ENCODE peak calls at places on chromosomes 16 and 17, in seven cellular contexts. One of them, this sample, is unnamed.

GRCh38 chr17:830950-831349 is 48.8 kb downstream of the MRM3 start:
- DNase-seq in SK-N-SH: no peak
- DNase-seq in H1: no peak
- DNase-seq in HCT116: no peak
- DNase-seq in HepG2: no peak
- DNase-seq in GM12878: no peak
- DNase-seq in K562: no peak
- DNase-seq in this sample: no peak

GRCh38 chr17:2227025-2227699 is 76.4 kb downstream of the SMG6 start:
- DNase-seq in SK-N-SH: peak; percentile 41
- DNase-seq in H1: no peak
- DNase-seq in HCT116: no peak
- DNase-seq in HepG2: no peak
- DNase-seq in GM12878: no peak
- DNase-seq in K562: no peak
- DNase-seq in this sample: no peak

GRCh38 chr16:67145746-67146145 is 5.1 kb downstream of the B3GNT9 start:
- DNase-seq in SK-N-SH: no peak
- DNase-seq in H1: no peak
- DNase-seq in HCT116: no peak
- DNase-seq in HepG2: no peak
- DNase-seq in GM12878: no peak
- DNase-seq in K562: no peak
- DNase-seq in this sample: no peak

GRCh38 chr17:1229354-1229890 is 40.8 kb upstream of the BHLHA9 start:
- DNase-seq in SK-N-SH: peak; percentile 75
- DNase-seq in H1: no peak
- DNase-seq in HCT116: no peak
- DNase-seq in HepG2: no peak
- DNase-seq in GM12878: no peak
- DNase-seq in K562: peak; percentile 54
- DNase-seq in this sample: peak; percentile 24

GRCh38 chr16:4309102-4309832 is 6.6 kb upstream of the GLIS2 start:
- DNase-seq in SK-N-SH: no peak
- DNase-seq in H1: no peak
- DNase-seq in HCT116: no peak
- DNase-seq in HepG2: no peak
- DNase-seq in GM12878: no peak
- DNase-seq in K562: no peak
- DNase-seq in this sample: no peak

GRCh38 chr17:28293994-28294393 is 25.0 kb upstream of the TMEM97 start:
- DNase-seq in SK-N-SH: no peak
- DNase-seq in H1: no peak
- DNase-seq in HCT116: no peak
- DNase-seq in HepG2: no peak
- DNase-seq in GM12878: no peak
- DNase-seq in K562: no peak
- DNase-seq in this sample: no peak

GRCh38 chr16:46947900-46948547 is 25.4 kb downstream of the DNAJA2 start:
- DNase-seq in SK-N-SH: peak; percentile 65
- DNase-seq in H1: no peak
- DNase-seq in HCT116: peak; percentile 29
- DNase-seq in HepG2: peak; percentile 71
- DNase-seq in GM12878: peak; percentile 32
- DNase-seq in K562: peak; percentile 51
- DNase-seq in this sample: no peak

GRCh38 chr16:2787406-2787805 is at the start of gene PRSS33:
- DNase-seq in SK-N-SH: no peak
- DNase-seq in H1: no peak
- DNase-seq in HCT116: no peak
- DNase-seq in HepG2: no peak
- DNase-seq in GM12878: no peak
- DNase-seq in K562: no peak
- DNase-seq in this sample: no peak

GRCh38 chr16:57632568-57632967 is 4.1 kb downstream of the ADGRG1 start:
- DNase-seq in SK-N-SH: no peak
- DNase-seq in H1: no peak
- DNase-seq in HCT116: no peak
- DNase-seq in HepG2: no peak
- DNase-seq in GM12878: no peak
- DNase-seq in K562: no peak
- DNase-seq in this sample: no peak

GRCh38 chr16:67897231-67897630 is 4.2 kb downstream of the PSKH1 start:
- DNase-seq in SK-N-SH: no peak
- DNase-seq in H1: no peak
- DNase-seq in HCT116: no peak
- DNase-seq in HepG2: no peak
- DNase-seq in GM12878: no peak
- DNase-seq in K562: no peak
- DNase-seq in this sample: no peak

GRCh38 chr17:36602924-36603384 is 1.6 kb downstream of the MRM1 start:
- DNase-seq in SK-N-SH: peak; percentile 88
- DNase-seq in H1: no peak
- DNase-seq in HCT116: peak; percentile 58
- DNase-seq in HepG2: peak; percentile 67
- DNase-seq in GM12878: peak; percentile 54
- DNase-seq in K562: peak; percentile 84
- DNase-seq in this sample: peak; percentile 71

GRCh38 chr16:1108299-1109252 is 12.5 kb upstream of the C1QTNF8 start:
- DNase-seq in SK-N-SH: no peak
- DNase-seq in H1: no peak
- DNase-seq in HCT116: no peak
- DNase-seq in HepG2: no peak
- DNase-seq in GM12878: no peak
- DNase-seq in K562: no peak
- DNase-seq in this sample: peak; percentile 43

GRCh38 chr16:50595854-50596253 is 47.7 kb downstream of the NKD1 start:
- DNase-seq in SK-N-SH: no peak
- DNase-seq in H1: no peak
- DNase-seq in HCT116: no peak
- DNase-seq in HepG2: no peak
- DNase-seq in GM12878: no peak
- DNase-seq in K562: no peak
- DNase-seq in this sample: no peak

GRCh38 chr16:85080923-85081498 is 31.3 kb downstream of the CIBAR2 start:
- DNase-seq in SK-N-SH: no peak
- DNase-seq in H1: no peak
- DNase-seq in HCT116: no peak
- DNase-seq in HepG2: no peak
- DNase-seq in GM12878: no peak
- DNase-seq in K562: no peak
- DNase-seq in this sample: no peak

GRCh38 chr16:57179429-57179828 is 6.4 kb downstream of the PSME3IP1 start:
- DNase-seq in SK-N-SH: peak; percentile 66
- DNase-seq in H1: no peak
- DNase-seq in HCT116: no peak
- DNase-seq in HepG2: no peak
- DNase-seq in GM12878: no peak
- DNase-seq in K562: no peak
- DNase-seq in this sample: no peak

GRCh38 chr17:14301761-14302401 is 1.0 kb downstream of the HS3ST3B1 start:
- DNase-seq in SK-N-SH: no peak
- DNase-seq in H1: no peak
- DNase-seq in HCT116: no peak
- DNase-seq in HepG2: no peak
- DNase-seq in GM12878: no peak
- DNase-seq in K562: no peak
- DNase-seq in this sample: no peak

GRCh38 chr16:6926341-6926740 is 406.3 kb upstream of the RBFOX1 start:
- DNase-seq in SK-N-SH: no peak
- DNase-seq in H1: no peak
- DNase-seq in HCT116: no peak
- DNase-seq in HepG2: no peak
- DNase-seq in GM12878: no peak
- DNase-seq in K562: no peak
- DNase-seq in this sample: no peak

GRCh38 chr17:2688351-2689342 is 22.9 kb downstream of the CLUH start:
- DNase-seq in SK-N-SH: peak; percentile 29
- DNase-seq in H1: no peak
- DNase-seq in HCT116: no peak
- DNase-seq in HepG2: peak; percentile 19
- DNase-seq in GM12878: no peak
- DNase-seq in K562: peak; percentile 4
- DNase-seq in this sample: no peak

GRCh38 chr17:60748232-60748631 is 70.6 kb downstream of the BCAS3 start:
- DNase-seq in SK-N-SH: no peak
- DNase-seq in H1: no peak
- DNase-seq in HCT116: no peak
- DNase-seq in HepG2: no peak
- DNase-seq in GM12878: no peak
- DNase-seq in K562: no peak
- DNase-seq in this sample: no peak

GRCh38 chr17:27502526-27503324 is 46.5 kb downstream of the KSR1 start:
- DNase-seq in SK-N-SH: no peak
- DNase-seq in H1: no peak
- DNase-seq in HCT116: no peak
- DNase-seq in HepG2: no peak
- DNase-seq in GM12878: no peak
- DNase-seq in K562: no peak
- DNase-seq in this sample: no peak

GRCh38 chr16:1543085-1543896 is 9.8 kb downstream of the TMEM204 start:
- DNase-seq in SK-N-SH: peak; percentile 64
- DNase-seq in H1: no peak
- DNase-seq in HCT116: peak; percentile 31
- DNase-seq in HepG2: peak; percentile 39
- DNase-seq in GM12878: peak; percentile 20
- DNase-seq in K562: peak; percentile 84
- DNase-seq in this sample: no peak

DNA sequence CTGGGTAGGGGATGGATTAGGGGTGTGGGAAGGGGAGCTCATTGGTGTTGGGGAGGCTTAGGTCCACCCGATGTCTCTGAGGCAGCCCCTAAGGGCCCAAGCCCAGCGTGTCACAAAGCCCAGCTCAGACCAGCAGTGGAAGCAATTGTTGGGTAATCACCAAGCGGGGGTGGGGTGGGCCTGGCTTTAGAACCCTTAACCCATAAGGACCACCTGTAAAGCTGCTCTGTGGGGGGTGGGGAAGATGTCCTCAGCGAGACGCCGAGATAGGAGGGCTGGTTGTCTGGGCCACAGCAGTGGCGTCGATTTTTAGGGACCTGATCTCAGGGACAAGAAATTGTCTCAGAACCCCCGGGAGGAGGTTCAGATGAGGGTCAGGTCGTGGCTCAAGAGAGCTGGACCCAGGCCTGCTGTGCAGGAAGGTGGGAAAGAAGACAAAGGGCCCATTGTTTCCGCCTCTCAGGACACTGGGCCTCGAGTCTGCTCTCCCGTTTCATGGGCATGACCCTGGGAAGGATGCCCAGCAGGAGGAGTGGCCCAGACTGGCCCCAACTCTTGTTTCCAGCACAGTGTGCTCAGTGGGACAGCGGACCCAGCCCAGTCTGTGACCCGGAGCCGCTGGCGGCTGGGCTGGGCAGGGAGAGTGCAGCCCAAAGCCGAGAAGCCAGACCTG is 15.9 kb downstream of the ST6GALNAC2 start:
- DNase-seq in SK-N-SH: peak; percentile 41
- DNase-seq in H1: no peak
- DNase-seq in HCT116: no peak
- DNase-seq in HepG2: peak; percentile 92
- DNase-seq in GM12878: no peak
- DNase-seq in K562: no peak
- DNase-seq in this sample: no peak
- TF ChIP-seq JUND in SK-N-SH: no peak
- TF ChIP-seq JUND in H1: no peak
- TF ChIP-seq JUND in HCT116: no peak
- TF ChIP-seq JUND in HepG2: no peak
- TF ChIP-seq JUND in GM12878: no peak
- TF ChIP-seq JUND in K562: no peak
- TF ChIP-seq JUND in this sample: no peak

GRCh38 chr16:48613061-48613957 is 3.3 kb upstream of the N4BP1 start:
- DNase-seq in SK-N-SH: no peak
- DNase-seq in H1: no peak
- DNase-seq in HCT116: no peak
- DNase-seq in HepG2: peak; percentile 76
- DNase-seq in GM12878: no peak
- DNase-seq in K562: no peak
- DNase-seq in this sample: peak; percentile 69

GRCh38 chr16:48609453-48610023 is 442 bp downstream of the N4BP1 start:
- DNase-seq in SK-N-SH: no peak
- DNase-seq in H1: no peak
- DNase-seq in HCT116: no peak
- DNase-seq in HepG2: no peak
- DNase-seq in GM12878: no peak
- DNase-seq in K562: no peak
- DNase-seq in this sample: no peak

GRCh38 chr16:48614759-48615158 is 4.8 kb upstream of the N4BP1 start:
- DNase-seq in SK-N-SH: no peak
- DNase-seq in H1: no peak
- DNase-seq in HCT116: no peak
- DNase-seq in HepG2: no peak
- DNase-seq in GM12878: no peak
- DNase-seq in K562: no peak
- DNase-seq in this sample: no peak

GRCh38 chr16:48611329-48612137 is 1.6 kb upstream of the N4BP1 start:
- DNase-seq in SK-N-SH: no peak
- DNase-seq in H1: no peak
- DNase-seq in HCT116: no peak
- DNase-seq in HepG2: peak; percentile 79
- DNase-seq in GM12878: peak; percentile 58
- DNase-seq in K562: peak; percentile 42
- DNase-seq in this sample: no peak

DNA sequence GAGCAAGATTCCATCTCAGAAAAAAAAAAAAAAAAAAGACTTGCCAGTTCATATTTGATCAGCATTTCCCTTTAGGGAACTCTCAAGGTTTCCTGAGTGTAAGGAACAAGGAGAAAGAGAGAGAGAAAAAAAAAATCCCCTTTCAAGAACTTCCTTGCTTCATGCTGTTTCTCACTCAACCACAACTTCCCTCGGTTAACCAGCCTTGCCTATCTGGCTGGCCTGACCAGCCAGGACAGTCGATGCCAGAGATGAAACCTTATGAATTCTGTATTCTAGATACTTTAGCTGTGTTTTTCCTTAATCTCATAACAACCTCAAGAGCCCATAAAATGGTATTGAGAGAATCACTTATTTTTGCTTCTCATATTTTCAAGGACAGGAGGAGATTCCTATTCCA is 2.6 kb upstream of the N4BP1 start:
- DNase-seq in SK-N-SH: no peak
- DNase-seq in H1: no peak
- DNase-seq in HCT116: no peak
- DNase-seq in HepG2: no peak
- DNase-seq in GM12878: no peak
- DNase-seq in K562: no peak
- DNase-seq in this sample: no peak
- TF ChIP-seq JUND in SK-N-SH: no peak
- TF ChIP-seq JUND in H1: no peak
- TF ChIP-seq JUND in HCT116: no peak
- TF ChIP-seq JUND in HepG2: no peak
- TF ChIP-seq JUND in GM12878: no peak
- TF ChIP-seq JUND in K562: no peak
- TF ChIP-seq JUND in this sample: no peak

GRCh38 chr16:28162326-28162877 is 49.4 kb downstream of the XPO6 start:
- DNase-seq in SK-N-SH: no peak
- DNase-seq in H1: no peak
- DNase-seq in HCT116: no peak
- DNase-seq in HepG2: no peak
- DNase-seq in GM12878: no peak
- DNase-seq in K562: no peak
- DNase-seq in this sample: no peak
- TF ChIP-seq JUND in SK-N-SH: no peak
- TF ChIP-seq JUND in H1: no peak
- TF ChIP-seq JUND in HCT116: no peak
- TF ChIP-seq JUND in HepG2: no peak
- TF ChIP-seq JUND in GM12878: no peak
- TF ChIP-seq JUND in K562: no peak
- TF ChIP-seq JUND in this sample: no peak

GRCh38 chr17:73305845-73306836 is 5.7 kb downstream of the CDC42EP4 start:
- DNase-seq in SK-N-SH: no peak
- DNase-seq in H1: no peak
- DNase-seq in HCT116: no peak
- DNase-seq in HepG2: no peak
- DNase-seq in GM12878: no peak
- DNase-seq in K562: no peak
- DNase-seq in this sample: peak; percentile 63
- TF ChIP-seq JUND in SK-N-SH: no peak
- TF ChIP-seq JUND in H1: no peak
- TF ChIP-seq JUND in HCT116: no peak
- TF ChIP-seq JUND in HepG2: no peak
- TF ChIP-seq JUND in GM12878: no peak
- TF ChIP-seq JUND in K562: no peak
- TF ChIP-seq JUND in this sample: no peak

This sample was measured in T47D.